ENCODE peak calls at places on chromosome 14, in six cellular contexts. One of them, this sample, is unnamed.

GRCh38 chr14:101027291-101027690 is 123.8 kb upstream of the RTL1 start:
- DNase-seq in effector CD4-positive, alpha-beta T cell: no peak
- DNase-seq in GM23248: no peak
- DNase-seq in HEK293T: no peak
- DNase-seq in GOT3: no peak
- DNase-seq in kidney glomerular epithelial cell: no peak
- DNase-seq in this sample: no peak

GRCh38 chr14:65703996-65704395 is 291.5 kb downstream of the FUT8 start:
- DNase-seq in effector CD4-positive, alpha-beta T cell: no peak
- DNase-seq in GM23248: peak
- DNase-seq in HEK293T: no peak
- DNase-seq in GOT3: no peak
- DNase-seq in kidney glomerular epithelial cell: no peak
- DNase-seq in this sample: no peak

GRCh38 chr14:96162741-96163140 is 41.9 kb upstream of the BDKRB2 start:
- DNase-seq in effector CD4-positive, alpha-beta T cell: no peak
- DNase-seq in GM23248: peak
- DNase-seq in HEK293T: no peak
- DNase-seq in GOT3: no peak
- DNase-seq in kidney glomerular epithelial cell: no peak
- DNase-seq in this sample: no peak

GRCh38 chr14:96383445-96383844 is 8.5 kb upstream of the AK7 start:
- DNase-seq in effector CD4-positive, alpha-beta T cell: no peak
- DNase-seq in GM23248: peak
- DNase-seq in HEK293T: no peak
- DNase-seq in GOT3: no peak
- DNase-seq in kidney glomerular epithelial cell: no peak
- DNase-seq in this sample: no peak

GRCh38 chr14:19874842-19875241 is at the start of gene OR4K2:
- DNase-seq in effector CD4-positive, alpha-beta T cell: no peak
- DNase-seq in GM23248: no peak
- DNase-seq in HEK293T: no peak
- DNase-seq in GOT3: no peak
- DNase-seq in kidney glomerular epithelial cell: no peak
- DNase-seq in this sample: no peak

GRCh38 chr14:101237241-101237616 is 324.1 kb upstream of the DIO3 start:
- DNase-seq in effector CD4-positive, alpha-beta T cell: no peak
- DNase-seq in GM23248: no peak
- DNase-seq in HEK293T: no peak
- DNase-seq in GOT3: no peak
- DNase-seq in kidney glomerular epithelial cell: no peak
- DNase-seq in this sample: no peak

GRCh38 chr14:101889898-101890297 is 74.5 kb upstream of the DYNC1H1 start:
- DNase-seq in effector CD4-positive, alpha-beta T cell: no peak
- DNase-seq in GM23248: peak
- DNase-seq in HEK293T: no peak
- DNase-seq in GOT3: no peak
- DNase-seq in kidney glomerular epithelial cell: no peak
- DNase-seq in this sample: no peak

GRCh38 chr14:24311837-24312615 is 724 bp downstream of the LTB4R start:
- DNase-seq in effector CD4-positive, alpha-beta T cell: no peak
- DNase-seq in GM23248: peak
- DNase-seq in HEK293T: no peak
- DNase-seq in GOT3: no peak
- DNase-seq in kidney glomerular epithelial cell: no peak
- DNase-seq in this sample: no peak

GRCh38 chr14:100566586-100566985 is 20.6 kb downstream of the BEGAIN start:
- DNase-seq in effector CD4-positive, alpha-beta T cell: no peak
- DNase-seq in GM23248: no peak
- DNase-seq in HEK293T: no peak
- DNase-seq in GOT3: no peak
- DNase-seq in kidney glomerular epithelial cell: no peak
- DNase-seq in this sample: no peak

GRCh38 chr14:23172572-23172971 is 10.9 kb downstream of the SLC7A8 start:
- DNase-seq in effector CD4-positive, alpha-beta T cell: no peak
- DNase-seq in GM23248: no peak
- DNase-seq in HEK293T: no peak
- DNase-seq in GOT3: no peak
- DNase-seq in kidney glomerular epithelial cell: no peak
- DNase-seq in this sample: no peak

GRCh38 chr14:103854017-103854808 is 6.8 kb upstream of the PPP1R13B start:
- DNase-seq in effector CD4-positive, alpha-beta T cell: no peak
- DNase-seq in GM23248: no peak
- DNase-seq in HEK293T: no peak
- DNase-seq in GOT3: no peak
- DNase-seq in kidney glomerular epithelial cell: peak
- DNase-seq in this sample: no peak

This sample was measured in T follicular helper cell.